ENCODE peak calls at places on chromosomes 11 and 22, in six cellular contexts. E is psoas muscle, M is Peyer's patch, Y is GM23338, Z is HCT116, I is pancreas. F is an unnamed sample. For H3K4me1, the result is how much of the 10 kb centered on the place peaks cover.

GRCh38 chr22:46073683-46074504 is 76.4 kb upstream of the PPARA start:
- DNase-seq in E (peak), M (no peak), Y (no peak), Z (no peak), I (no peak), F (no peak)

GRCh38 chr11:111107501-111107900 is 138.0 kb upstream of the POU2AF2 start:
- DNase-seq in E (no peak), M (no peak), Y (no peak), Z (no peak), I (no peak), F (no peak)

GRCh38 chr22:36740716-36741115 is 35.2 kb downstream of the IFT27 start:
- DNase-seq in E (no peak), M (no peak), Y (no peak), Z (no peak), I (no peak), F (no peak)

GRCh38 chr11:68965901-68966868 is 14.6 kb downstream of the MRGPRD start:
- DNase-seq in E (no peak), M (no peak), Y (no peak), Z (no peak), I (peak), F (no peak)

GRCh38 chr11:125489166-125489565 is 6.9 kb downstream of the FEZ1 start:
- DNase-seq in E (no peak), M (no peak), Y (no peak), Z (no peak), I (no peak), F (no peak)

GRCh38 chr11:122405788-122406341 is 249.7 kb upstream of the UBASH3B start:
- DNase-seq in E (no peak), M (no peak), Y (no peak), Z (no peak), I (no peak), F (no peak)

GRCh38 chr22:39814899-39815298 is 78.7 kb downstream of the ENTHD1 start:
- DNase-seq in E (no peak), M (no peak), Y (no peak), Z (no peak), I (no peak), F (no peak)

GRCh38 chr11:116595305-116595880 is 177.4 kb downstream of the BUD13 start:
- DNase-seq in E (no peak), M (no peak), Y (no peak), Z (no peak), I (no peak), F (no peak)

GRCh38 chr22:30310881-30311771 is 15.6 kb downstream of the TBC1D10A start:
- DNase-seq in E (no peak), M (no peak), Y (no peak), Z (no peak), I (peak), F (no peak)

GRCh38 chr11:17651061-17651460 is 68.3 kb upstream of the MYOD1 start:
- DNase-seq in E (no peak), M (no peak), Y (no peak), Z (no peak), I (no peak), F (no peak)

GRCh38 chr11:72624496-72625201 is 49.6 kb downstream of the PDE2A start:
- DNase-seq in E (peak), M (no peak), Y (no peak), Z (no peak), I (no peak), F (no peak)

GRCh38 chr11:19472679-19473078 is 231.9 kb upstream of the E2F8 start:
- DNase-seq in E (no peak), M (no peak), Y (no peak), Z (no peak), I (no peak), F (no peak)

GRCh38 chr11:100151944-100152343 is 535.1 kb upstream of the ARHGAP42 start:
- DNase-seq in E (peak), M (no peak), Y (no peak), Z (no peak), I (no peak), F (no peak)

GRCh38 chr11:24163146-24163545 is 333.7 kb upstream of the LUZP2 start:
- DNase-seq in E (no peak), M (no peak), Y (no peak), Z (no peak), I (no peak), F (no peak)

GRCh38 chr11:78365381-78365792 is 52.2 kb downstream of the GAB2 start:
- DNase-seq in E (no peak), M (no peak), Y (peak), Z (peak), I (no peak), F (no peak)

GRCh38 chr11:119449498-119449897 is 26.5 kb upstream of the THY1 start:
- DNase-seq in E (no peak), M (no peak), Y (no peak), Z (no peak), I (no peak), F (no peak)

GRCh38 chr11:72136677-72137255 is 1.2 kb downstream of the FOLR3 start:
- DNase-seq in E (no peak), M (no peak), Y (no peak), Z (no peak), I (no peak), F (no peak)

GRCh38 chr11:124934862-124935547 is 842 bp downstream of the HEPACAM start:
- DNase-seq in E (no peak), M (no peak), Y (peak), Z (no peak), I (no peak), F (no peak)

GRCh38 chr11:45332486-45332934 is 46.4 kb upstream of the SYT13 start:
- DNase-seq in E (no peak), M (no peak), Y (peak), Z (peak), I (peak), F (peak)

GRCh38 chr11:75986966-75987365 is 172.0 kb downstream of the UVRAG start:
- DNase-seq in E (no peak), M (no peak), Y (no peak), Z (no peak), I (no peak), F (no peak)

GRCh38 chr11:65492637-65493366 is 6.0 kb upstream of the MALAT1 start:
- DNase-seq in E (peak), M (no peak), Y (peak), Z (no peak), I (peak), F (no peak)

GRCh38 chr22:27620367-27621154 is 181.0 kb downstream of the MN1 start:
- DNase-seq in E (no peak), M (no peak), Y (no peak), Z (no peak), I (no peak), F (no peak)

GRCh38 chr11:3052109-3052479 is 5.1 kb downstream of the CARS1 start:
- DNase-seq in E (no peak), M (no peak), Y (no peak), Z (no peak), I (no peak), F (no peak)

GRCh38 chr22:17980638-17981051 is 43.7 kb downstream of the MICAL3 start:
- DNase-seq in E (peak), M (peak), Y (no peak), Z (no peak), I (no peak), F (no peak)

GRCh38 chr11:64745523-64746328 is 1.8 kb upstream of the RASGRP2 start:
- DNase-seq in E (peak), M (peak), Y (peak), Z (no peak), I (no peak), F (peak)

GRCh38 chr11:3959015-3959917 is 103.8 kb downstream of the STIM1 start:
- DNase-seq in E (no peak), M (no peak), Y (peak), Z (no peak), I (no peak), F (no peak)

GRCh38 chr11:75558939-75559843 is 2.9 kb upstream of the SERPINH1 start:
- DNase-seq in E (no peak), M (no peak), Y (peak), Z (no peak), I (no peak), F (no peak)

GRCh38 chr11:104668797-104669463 is 229.3 kb downstream of the CASP12 start:
- DNase-seq in E (no peak), M (no peak), Y (no peak), Z (peak), I (no peak), F (no peak)

GRCh38 chr11:69215784-69216415 is 60.2 kb downstream of the SMIM38 start:
- DNase-seq in E (no peak), M (no peak), Y (no peak), Z (no peak), I (peak), F (peak)

GRCh38 chr11:93541884-93542752 is 1.1 kb downstream of the SMCO4 start:
- DNase-seq in E (peak), M (peak), Y (peak), Z (no peak), I (peak), F (peak)

DNA sequence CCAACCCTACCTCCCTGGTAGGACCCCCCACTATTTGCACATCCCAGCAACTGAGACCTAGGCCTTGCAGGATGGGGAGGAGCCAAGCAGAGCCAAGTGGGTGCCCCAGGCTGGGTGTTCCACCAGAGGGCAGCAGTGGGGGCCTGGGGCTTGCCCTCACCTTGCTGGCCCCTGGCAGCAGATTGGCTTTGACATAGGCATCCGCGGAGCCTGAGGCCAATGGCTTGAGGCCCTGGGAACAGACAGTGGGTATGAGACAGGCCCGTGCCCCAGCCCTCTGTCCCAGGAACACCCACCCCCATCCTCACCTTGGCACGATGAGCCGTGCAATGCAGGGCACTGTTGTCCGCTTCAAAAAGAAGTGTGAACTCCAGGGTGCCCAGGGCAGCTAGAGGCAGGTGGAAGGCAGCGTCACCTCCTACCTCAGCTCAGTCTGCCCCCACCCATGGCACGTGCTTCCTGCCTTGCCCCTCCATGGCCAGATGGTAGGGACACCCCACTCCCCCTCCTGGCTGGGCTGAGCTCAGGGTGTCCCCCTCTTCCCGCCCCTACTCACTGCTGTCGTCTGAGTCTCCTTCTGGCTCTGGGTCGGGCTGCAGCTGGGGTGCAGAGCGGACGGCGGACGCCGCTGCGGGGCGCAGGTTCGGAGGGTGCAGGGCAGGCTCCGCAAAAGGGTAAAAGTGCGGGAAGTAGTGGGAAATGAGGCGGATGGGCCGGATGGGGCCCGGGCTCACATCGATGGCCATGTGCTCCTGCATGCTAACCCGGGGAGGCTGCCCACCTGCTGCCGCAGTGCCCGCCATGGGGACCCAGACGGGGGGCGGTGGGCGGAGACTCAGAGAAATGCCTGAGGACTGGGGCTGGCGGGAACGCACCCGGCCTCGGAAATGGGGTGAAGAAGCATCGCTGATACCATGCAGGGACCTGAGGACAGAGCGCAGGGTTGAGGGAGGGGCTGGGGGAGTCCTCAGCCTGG is 9.0 kb downstream of the NDUFV1 start:
- DNase-seq in E (peak), M (no peak), Y (peak), Z (peak), I (peak), F (peak)
- TF ChIP-seq CTCF in E (peak), M (peak), Y (peak), Z (peak), I (peak), F (no peak)

DNA sequence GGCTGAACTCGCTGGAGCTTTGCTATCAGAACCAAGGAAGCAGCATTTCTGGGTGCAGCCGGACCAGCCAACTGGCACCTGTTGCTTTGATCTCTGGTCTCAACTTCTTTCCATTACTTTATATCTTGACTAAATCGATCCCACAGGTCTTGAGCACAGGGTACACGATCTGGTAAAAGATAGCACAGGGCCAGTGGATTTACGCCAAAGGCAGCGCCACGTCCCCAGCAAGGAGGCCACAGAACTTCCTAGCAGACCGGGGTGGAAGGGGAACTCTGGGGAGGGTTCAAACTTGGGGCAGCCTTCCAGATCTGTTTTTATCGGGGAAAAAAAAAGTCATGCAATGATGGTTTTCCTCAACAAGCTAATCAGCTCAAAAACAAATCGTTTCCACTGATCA is 14.0 kb downstream of the VPS37C start:
- DNase-seq in E (no peak), M (no peak), Y (no peak), Z (no peak), I (no peak), F (no peak)
- H3K4me1 ChIP-seq in E (under half), M (under half), Y (under half), Z (under half), I (half or more), F (under half)

GRCh38 chr11:102611291-102611690 is 13.8 kb downstream of the MMP20 start:
- DNase-seq in E (no peak), M (no peak), Y (no peak), Z (no peak), I (no peak), F (no peak)
- TF ChIP-seq CTCF in E (no peak), M (no peak), Y (no peak), Z (no peak), I (no peak), F (no peak)

GRCh38 chr11:82045748-82046457 is 687.8 kb downstream of the FAM181B start:
- DNase-seq in E (no peak), M (no peak), Y (no peak), Z (no peak), I (no peak), F (no peak)
- H3K4me1 ChIP-seq in E (under half), M (under half), Y (under half), Z (under half), I (under half), F (under half)

GRCh38 chr11:848380-848931 is 5.8 kb downstream of the TSPAN4 start:
- DNase-seq in E (no peak), M (peak), Y (peak), Z (no peak), I (no peak), F (peak)

GRCh38 chr11:849951-850776 is 7.5 kb downstream of the TSPAN4 start:
- DNase-seq in E (no peak), M (no peak), Y (no peak), Z (no peak), I (no peak), F (no peak)

GRCh38 chr11:848988-849824 is 6.6 kb downstream of the TSPAN4 start:
- DNase-seq in E (no peak), M (no peak), Y (peak), Z (no peak), I (no peak), F (no peak)

GRCh38 chr11:852762-853161 is 10.1 kb downstream of the TSPAN4 start:
- DNase-seq in E (no peak), M (no peak), Y (no peak), Z (no peak), I (no peak), F (no peak)

GRCh38 chr11:850777-851762 is 8.4 kb downstream of the TSPAN4 start:
- DNase-seq in E (no peak), M (no peak), Y (peak), Z (no peak), I (no peak), F (no peak)
- TF ChIP-seq CTCF in E (no peak), M (no peak), Y (peak), Z (peak), I (no peak), F (no peak)

GRCh38 chr11:114147389-114148382 is 88.2 kb downstream of the ZBTB16 start:
- DNase-seq in E (no peak), M (no peak), Y (no peak), Z (no peak), I (no peak), F (no peak)
- H3K4me1 ChIP-seq in E (half or more), M (under half), Y (under half), Z (under half), I (under half), F (under half)

DNA sequence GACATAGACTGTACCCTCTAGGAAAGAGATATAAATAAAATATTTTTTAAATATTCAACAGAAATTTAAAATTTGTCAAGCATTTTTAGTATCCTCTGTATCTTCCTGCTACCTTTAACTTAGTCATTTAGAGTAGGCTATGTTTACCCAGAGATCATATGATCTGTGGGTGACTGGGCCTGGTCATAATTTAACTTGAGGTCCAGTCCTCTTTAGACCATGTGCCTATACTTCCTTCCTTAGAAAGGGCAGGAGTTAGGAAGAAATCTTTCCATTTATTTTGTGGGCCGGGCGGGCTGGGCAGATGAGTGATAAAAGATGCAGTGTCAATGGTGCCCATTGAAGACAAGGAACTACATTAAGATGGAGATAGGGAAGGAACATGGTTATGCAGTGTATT is 31.0 kb upstream of the PDE3B start:
- DNase-seq in E (no peak), M (no peak), Y (no peak), Z (no peak), I (no peak), F (no peak)
- TF ChIP-seq CTCF in E (no peak), M (no peak), Y (no peak), Z (no peak), I (no peak), F (no peak)

GRCh38 chr11:57163160-57163868 is 18.4 kb upstream of the LRRC55 start:
- DNase-seq in E (no peak), M (no peak), Y (no peak), Z (no peak), I (no peak), F (no peak)
- H3K4me1 ChIP-seq in E (under half), M (under half), Y (under half), Z (under half), I (under half), F (under half)

F was measured in CD8-positive, alpha-beta T cell.